ENCODE peak calls at places on chromosomes 16 and 17, in ten cellular contexts. O is neural progenitor cell; U is pancreas; G is prostate gland; V is adrenal gland; T is CD8-positive, alpha-beta memory T cell; W is cardiac muscle cell; E is uterus; Z is CD4-positive, CD25-positive, alpha-beta regulatory T cell; Q is transverse colon. C is an unnamed sample.
A peak's percentile ranks its signal among the peaks of the same experiment; 100 is the strongest.

GRCh38 chr17:51356084-51356410 is 95.7 kb downstream of the UTP18 start:
- DNase-seq in E (no peak), Z (no peak), Q (no peak), G (no peak), T (no peak), W (no peak), V (no peak), O (no peak), U (no peak), C (no peak)

GRCh38 chr16:83738926-83739503 is 68.8 kb upstream of the HSBP1 start:
- DNase-seq in W (peak; percentile 33), T (no peak), E (no peak), U (no peak), G (no peak), Z (no peak), V (no peak), Q (no peak), O (no peak), C (no peak)

GRCh38 chr17:17591408-17592265 is at the start of gene PEMT:
- DNase-seq in T (peak; percentile 93), V (peak; percentile 94), W (peak; percentile 99), Q (peak; percentile 96), G (peak; percentile 98), E (peak; percentile 93), O (peak; percentile 99), Z (peak; percentile 99), U (peak; percentile 96), C (peak; percentile 89)

GRCh38 chr16:75059411-75059810 is 57.2 kb downstream of the LDHD start:
- DNase-seq in Q (no peak), T (no peak), G (no peak), O (no peak), V (no peak), Z (no peak), E (no peak), W (no peak), U (no peak), C (no peak)

GRCh38 chr16:85554791-85555548 is 58.2 kb upstream of the GSE1 start:
- DNase-seq in T (peak; percentile 73), E (peak; percentile 80), V (peak; percentile 68), Z (peak; percentile 68), O (peak; percentile 62), U (peak; percentile 68), Q (peak; percentile 66), G (peak; percentile 38), W (peak; percentile 86), C (peak; percentile 55)

GRCh38 chr16:59605706-59606105 is 871.6 kb upstream of the GOT2 start:
- DNase-seq in U (no peak), W (no peak), V (no peak), G (no peak), O (no peak), Q (no peak), T (no peak), E (no peak), Z (no peak), C (no peak)

GRCh38 chr16:20359997-20360396 is 7.5 kb upstream of the UMOD start:
- DNase-seq in O (peak; percentile 67), Q (no peak), E (no peak), G (no peak), T (no peak), V (no peak), Z (no peak), W (no peak), U (peak; percentile 16), C (no peak)

GRCh38 chr16:82655315-82655714 is 28.5 kb downstream of the CDH13 start:
- DNase-seq in W (peak; percentile 81), U (no peak), Z (peak; percentile 88), T (peak; percentile 82), Q (peak; percentile 45), V (no peak), G (no peak), O (no peak), E (no peak), C (peak; percentile 66)

GRCh38 chr17:77003699-77004098 is 135.5 kb downstream of the MGAT5B start:
- DNase-seq in U (no peak), T (no peak), O (no peak), Z (no peak), V (no peak), G (no peak), W (no peak), Q (no peak), E (no peak), C (no peak)

GRCh38 chr17:27558341-27558740 is 72.6 kb upstream of the LGALS9 start:
- DNase-seq in T (no peak), Z (no peak), Q (no peak), U (peak; percentile 58), W (no peak), E (no peak), O (no peak), V (no peak), G (no peak), C (no peak)
- H3K4me1 ChIP-seq in T (no peaks in the 10 kb centered on the region), Z (no peaks in the 10 kb centered on the region), Q (peaks cover 27% of the 10 kb centered on the region), U (peaks cover 44% of the 10 kb centered on the region), W (peaks cover 23% of the 10 kb centered on the region), E (no peaks in the 10 kb centered on the region), O (no peaks in the 10 kb centered on the region), V (peaks cover 58% of the 10 kb centered on the region), G (no peaks in the 10 kb centered on the region), C (no peaks in the 10 kb centered on the region)

DNA sequence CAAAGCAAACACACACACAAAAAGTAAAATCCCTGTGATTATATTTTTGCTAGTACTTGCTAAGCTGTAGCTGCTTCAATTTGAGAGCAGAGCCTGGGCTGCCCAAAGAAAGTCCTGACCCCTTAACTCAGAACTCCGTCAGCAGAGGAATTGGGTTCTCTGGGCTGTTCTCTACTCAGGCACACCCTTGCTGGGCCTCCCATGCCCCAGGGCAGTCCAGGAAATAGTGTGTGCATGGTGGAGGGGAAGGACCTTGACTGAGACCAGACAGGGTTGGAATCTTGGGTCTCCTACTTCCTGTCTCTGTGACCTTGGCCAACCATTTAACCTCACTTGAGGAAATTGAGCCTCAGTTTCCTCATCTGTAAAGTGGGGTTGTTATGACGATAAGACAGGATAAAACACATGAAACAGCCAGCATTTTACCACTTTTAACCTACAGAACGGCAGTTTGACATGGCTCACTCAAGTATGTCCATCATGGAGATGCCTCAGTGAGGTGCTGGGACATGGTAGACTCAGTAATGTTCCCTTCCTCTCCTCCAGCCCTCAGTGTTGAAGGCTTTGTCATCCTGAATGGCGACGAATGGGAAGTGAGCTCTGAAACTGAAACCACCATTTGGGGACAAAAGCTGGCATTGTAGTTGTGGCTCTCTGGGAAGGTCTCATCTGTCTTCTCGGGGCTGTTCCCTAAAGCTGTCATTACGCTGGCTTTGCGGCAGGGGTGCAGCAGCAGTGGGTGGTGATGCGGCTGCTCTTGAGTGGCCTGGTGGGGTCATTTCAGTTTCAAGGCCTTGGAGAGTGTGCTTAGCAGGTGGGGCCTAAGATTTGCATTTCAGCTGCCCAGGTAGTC is 74.9 kb downstream of the CMIP start:
- DNase-seq in G (no peak), O (no peak), E (no peak), V (no peak), U (no peak), W (no peak), Q (no peak), Z (no peak), T (no peak), C (no peak)
- H3K4me1 ChIP-seq in G (no peaks in the 10 kb centered on the region), O (no peaks in the 10 kb centered on the region), E (no peaks in the 10 kb centered on the region), V (peaks cover 22% of the 10 kb centered on the region), U (no peaks in the 10 kb centered on the region), W (no peaks in the 10 kb centered on the region), Q (peaks cover under 1% of the 10 kb centered on the region), Z (peaks cover 27% of the 10 kb centered on the region), T (peaks cover 47% of the 10 kb centered on the region), C (peaks cover 22% of the 10 kb centered on the region)

GRCh38 chr17:57539528-57540301 is 205.4 kb downstream of the CCDC182 start:
- DNase-seq in E (no peak), Z (no peak), U (no peak), G (no peak), Q (no peak), W (no peak), V (no peak), O (no peak), T (no peak), C (no peak)
- H3K4me1 ChIP-seq in E (peaks cover 9% of the 10 kb centered on the region), Z (peaks cover 23% of the 10 kb centered on the region), U (peaks cover 13% of the 10 kb centered on the region), G (peaks cover 11% of the 10 kb centered on the region), Q (peaks cover 7% of the 10 kb centered on the region), W (peaks cover 46% of the 10 kb centered on the region), V (peaks cover 82% of the 10 kb centered on the region), O (peaks cover 74% of the 10 kb centered on the region), T (peaks cover 6% of the 10 kb centered on the region), C (no peaks in the 10 kb centered on the region)

DNA sequence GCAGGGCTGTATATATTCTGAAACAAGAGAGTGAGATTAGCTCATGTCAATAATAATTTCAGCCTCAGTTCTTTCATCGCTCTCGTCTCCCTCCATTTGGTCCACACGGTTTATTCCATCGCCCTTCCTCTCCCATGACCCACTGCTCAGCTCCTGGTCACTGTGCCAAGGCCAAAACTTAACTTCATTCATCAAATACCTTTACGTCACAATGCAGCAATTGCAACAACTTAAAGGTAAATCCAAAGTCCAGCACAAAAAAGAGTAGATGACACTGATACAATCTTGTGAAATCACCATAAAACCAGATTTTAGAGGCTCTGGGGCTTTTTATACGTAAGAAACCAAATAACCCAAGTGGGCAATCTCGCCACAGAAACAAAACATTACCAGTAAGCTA is 72.0 kb downstream of the ANKRD11 start:
- DNase-seq in W (no peak), O (no peak), Q (no peak), V (no peak), G (no peak), U (no peak), T (no peak), E (no peak), Z (no peak), C (no peak)
- H3K4me1 ChIP-seq in W (peaks cover 28% of the 10 kb centered on the region), O (peaks cover 12% of the 10 kb centered on the region), Q (peaks cover 30% of the 10 kb centered on the region), V (peaks cover 50% of the 10 kb centered on the region), G (peaks cover 4% of the 10 kb centered on the region), U (peaks cover 20% of the 10 kb centered on the region), T (peaks cover 81% of the 10 kb centered on the region), E (peaks cover 3% of the 10 kb centered on the region), Z (peaks cover 69% of the 10 kb centered on the region), C (peaks cover 28% of the 10 kb centered on the region)

GRCh38 chr16:87186440-87186839 is 130.8 kb downstream of the C16orf95 start:
- DNase-seq in V (no peak), U (no peak), T (no peak), Q (no peak), E (no peak), G (no peak), W (no peak), O (peak; percentile 56), Z (no peak), C (no peak)

GRCh38 chr16:87186876-87187533 is 130.2 kb downstream of the C16orf95 start:
- DNase-seq in V (no peak), O (no peak), U (no peak), Z (no peak), W (no peak), G (no peak), T (no peak), Q (no peak), E (no peak), C (no peak)

GRCh38 chr16:87188104-87188503 is 129.1 kb downstream of the C16orf95 start:
- DNase-seq in G (no peak), T (no peak), W (no peak), O (no peak), Z (no peak), Q (no peak), E (no peak), U (no peak), V (no peak), C (no peak)

GRCh38 chr16:87190288-87191240 is 126.6 kb downstream of the C16orf95 start:
- DNase-seq in T (no peak), W (no peak), U (no peak), O (no peak), G (no peak), V (no peak), Q (no peak), Z (no peak), E (no peak), C (no peak)

DNA sequence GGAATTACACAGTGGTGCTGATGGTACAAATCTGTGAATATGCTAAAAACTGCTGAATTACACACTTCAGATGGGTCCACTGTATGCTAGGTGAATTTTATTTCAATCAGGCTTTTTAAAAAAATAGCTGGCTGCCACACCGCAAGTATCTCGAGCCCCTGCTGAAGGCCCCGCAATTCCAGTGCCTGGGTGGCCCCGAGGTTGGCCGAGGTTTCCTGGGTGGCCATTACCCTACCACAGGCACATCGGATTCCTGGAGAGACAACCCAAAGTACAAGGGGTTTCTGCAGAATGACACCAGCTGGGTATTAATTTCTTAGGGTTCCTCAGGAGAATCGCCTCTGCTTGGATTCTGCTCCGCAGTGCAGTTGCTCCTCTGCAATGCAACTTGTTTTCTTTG is 127.8 kb downstream of the C16orf95 start:
- DNase-seq in O (no peak), Z (no peak), G (no peak), Q (no peak), V (no peak), E (no peak), U (no peak), T (no peak), W (no peak), C (no peak)
- H3K4me1 ChIP-seq in O (peaks cover 16% of the 10 kb centered on the region), Z (no peaks in the 10 kb centered on the region), G (no peaks in the 10 kb centered on the region), Q (no peaks in the 10 kb centered on the region), V (no peaks in the 10 kb centered on the region), E (no peaks in the 10 kb centered on the region), U (no peaks in the 10 kb centered on the region), T (no peaks in the 10 kb centered on the region), W (no peaks in the 10 kb centered on the region), C (no peaks in the 10 kb centered on the region)